ENCODE peak calls at places on chromosomes 5 and 9, in eight cellular contexts. D, I, N, Y, S, L, X and V are unnamed samples.

GRCh38 chr5:160023883-160024635 is 15.1 kb downstream of the TTC1 start:
- DNase-seq in L (no peak), Y (no peak), D (no peak), N (no peak), I (no peak), X (peak), S (no peak), V (no peak)

GRCh38 chr5:163565931-163566608 is 60.7 kb downstream of the MAT2B start:
- DNase-seq in I (no peak), N (peak), D (no peak), L (no peak), Y (peak), X (peak), S (peak), V (no peak)

GRCh38 chr9:89872426-89872912 is 267.7 kb downstream of the GADD45G start:
- DNase-seq in Y (no peak), L (no peak), I (no peak), X (no peak), N (no peak), S (no peak), D (no peak), V (no peak)

GRCh38 chr5:14851067-14851422 is 20.5 kb downstream of the ANKH start:
- DNase-seq in X (no peak), N (no peak), Y (no peak), I (no peak), L (no peak), D (no peak), S (no peak), V (no peak)

GRCh38 chr9:129231022-129231739 is 53.1 kb upstream of the IER5L start:
- DNase-seq in L (no peak), Y (no peak), N (no peak), S (no peak), I (peak), X (no peak), D (no peak), V (peak)

GRCh38 chr9:83384214-83384613 is 154.0 kb downstream of the FRMD3 start:
- DNase-seq in Y (no peak), I (no peak), D (no peak), S (no peak), L (no peak), X (no peak), N (no peak), V (no peak)

GRCh38 chr5:43290726-43291125 is 22.5 kb downstream of the HMGCS1 start:
- DNase-seq in D (no peak), X (peak), Y (no peak), N (peak), I (no peak), S (no peak), L (no peak), V (no peak)

GRCh38 chr5:5699062-5699461 is 276.6 kb downstream of the ICE1 start:
- DNase-seq in D (no peak), S (no peak), Y (no peak), I (no peak), X (no peak), L (peak), N (no peak), V (no peak)

GRCh38 chr5:17024686-17025180 is 88.6 kb upstream of the MYO10 start:
- DNase-seq in L (peak), X (peak), D (no peak), I (no peak), Y (no peak), N (peak), S (peak), V (no peak)

DNA sequence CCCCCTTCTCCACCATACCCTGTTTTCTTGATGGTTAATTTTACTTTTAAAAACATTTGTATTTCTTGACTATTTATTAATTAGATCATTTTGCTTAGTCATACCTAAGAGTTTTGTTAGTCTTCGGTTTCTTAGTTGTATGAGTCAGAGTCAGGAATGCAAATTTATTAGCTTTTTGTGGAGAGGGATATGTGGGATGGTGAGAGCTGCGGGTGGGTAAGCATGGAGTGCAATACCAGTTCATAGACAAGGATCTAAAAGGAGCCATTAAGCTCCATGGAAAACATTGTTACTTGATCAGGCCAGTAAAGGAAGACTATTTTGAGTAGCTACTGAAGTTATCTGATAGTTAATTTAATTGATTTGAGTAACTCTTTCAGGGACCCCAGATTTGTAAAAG is 77.5 kb downstream of the ZSWIM6 start:
- DNase-seq in D (no peak), Y (peak), N (peak), S (peak), L (peak), I (no peak), X (peak), V (no peak)
- H3K4me3 ChIP-seq in D (no peak), Y (no peak), N (peak), S (no peak), L (peak), I (no peak), X (no peak), V (peak)

DNA sequence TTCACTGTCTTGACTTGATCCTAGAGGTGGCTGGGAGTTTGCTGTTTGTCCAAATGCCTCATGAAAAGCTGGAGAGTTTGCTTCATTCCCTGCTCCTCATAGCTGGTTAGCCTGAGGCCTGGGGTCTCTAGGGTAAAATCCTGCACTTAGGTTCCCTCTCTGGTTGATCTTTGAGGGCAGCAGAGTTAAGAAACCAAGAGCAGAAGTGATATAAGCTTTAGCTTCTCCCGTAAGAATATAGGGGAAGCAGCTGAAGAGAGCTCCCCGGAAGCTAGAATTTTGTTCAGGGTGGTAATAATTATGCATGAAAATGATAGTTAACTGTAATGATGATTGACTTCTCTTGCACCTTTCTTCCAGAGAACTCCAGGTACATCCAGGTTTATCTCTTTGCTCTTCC is 1.4 kb downstream of the FAM53C start:
- DNase-seq in L (no peak), I (no peak), D (no peak), S (no peak), Y (no peak), X (no peak), N (no peak), V (no peak)
- H3K4me3 ChIP-seq in L (peak), I (peak), D (peak), S (peak), Y (peak), X (peak), N (peak), V (peak)

DNA sequence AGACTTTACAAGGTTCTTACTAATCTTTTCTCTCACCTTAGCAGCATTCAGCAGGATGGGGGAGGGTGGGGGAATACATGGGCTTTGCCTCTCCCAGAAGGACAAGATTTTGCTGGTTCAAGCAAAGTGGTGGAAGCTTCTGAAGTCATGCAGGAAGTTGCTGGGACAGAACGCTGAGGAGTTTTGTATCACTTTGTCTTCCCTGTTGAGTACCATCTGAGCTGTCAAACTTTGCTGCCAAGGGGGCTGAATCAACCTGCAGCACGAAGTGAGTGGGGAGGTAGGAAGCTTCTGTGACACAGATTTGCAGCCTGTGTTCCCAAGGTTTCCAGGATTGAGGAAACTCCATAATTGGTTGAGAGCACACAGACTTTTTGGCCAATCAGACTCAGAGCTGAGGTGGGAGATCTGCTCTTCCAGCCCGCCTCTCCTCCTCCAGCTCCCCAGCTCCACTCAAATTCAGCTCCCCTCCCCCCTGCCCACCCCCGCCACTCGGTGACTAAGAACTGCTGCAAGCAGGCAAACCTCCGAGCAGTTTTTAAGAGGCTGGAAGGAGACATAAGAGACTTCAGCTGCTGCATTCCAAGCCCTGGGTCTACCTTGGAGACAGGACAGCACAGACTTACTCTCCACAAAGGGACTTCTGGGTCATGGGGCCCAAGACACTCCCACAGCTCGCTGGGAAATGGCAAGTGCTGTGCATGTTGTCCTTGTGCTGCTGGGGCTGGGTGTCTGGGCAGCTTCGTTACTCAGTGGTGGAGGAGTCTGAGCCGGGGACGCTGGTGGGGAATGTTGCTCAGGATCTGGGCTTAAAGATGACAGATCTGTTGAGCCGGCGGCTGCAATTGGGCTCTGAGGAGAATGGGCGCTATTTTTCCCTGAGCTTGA is at the start of gene PCDHGC5:
- DNase-seq in X (peak), Y (peak), S (peak), L (no peak), N (peak), I (no peak), D (no peak), V (no peak)
- H3K4me3 ChIP-seq in X (no peak), Y (peak), S (no peak), L (no peak), N (no peak), I (no peak), D (no peak), V (no peak)

GRCh38 chr9:33850267-33850629 is 33.3 kb downstream of the UBE2R2 start:
- DNase-seq in L (no peak), N (no peak), S (no peak), Y (no peak), D (no peak), I (no peak), X (no peak), V (no peak)

GRCh38 chr9:33850677-33851076 is 33.7 kb downstream of the UBE2R2 start:
- DNase-seq in I (no peak), L (no peak), S (no peak), D (no peak), Y (no peak), N (no peak), X (no peak), V (no peak)

GRCh38 chr9:33852216-33852826 is 35.4 kb downstream of the UBE2R2 start:
- DNase-seq in X (peak), N (peak), Y (peak), L (peak), I (peak), D (peak), S (peak), V (peak)

GRCh38 chr9:33856247-33856646 is 39.3 kb downstream of the UBE2R2 start:
- DNase-seq in N (no peak), S (no peak), X (no peak), Y (no peak), L (no peak), I (no peak), D (no peak), V (no peak)

GRCh38 chr9:33851301-33851700 is 34.3 kb downstream of the UBE2R2 start:
- DNase-seq in Y (no peak), D (no peak), S (no peak), I (no peak), N (peak), L (no peak), X (no peak), V (no peak)
- H3K4me3 ChIP-seq in Y (no peak), D (no peak), S (no peak), I (no peak), N (no peak), L (no peak), X (no peak), V (no peak)

DNA sequence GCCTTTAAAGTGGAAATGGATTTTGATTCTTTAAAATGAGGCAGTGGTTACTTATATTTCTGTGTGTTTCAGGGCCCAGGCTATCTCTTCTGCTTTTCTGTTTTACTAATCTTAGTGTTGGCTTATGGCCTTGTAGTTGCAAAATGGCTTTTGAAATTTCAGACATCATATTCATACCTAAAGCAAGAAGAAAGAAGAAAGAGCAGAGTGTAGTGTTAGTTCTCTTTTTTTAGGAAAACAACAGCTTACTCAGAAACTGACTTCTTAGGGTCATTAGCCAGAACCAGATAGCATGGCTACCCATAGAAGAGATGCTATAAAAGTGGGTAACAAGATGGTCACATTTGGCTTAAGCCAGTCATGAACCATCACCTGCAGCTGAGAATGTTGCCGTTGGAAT is 20.9 kb downstream of the ZBED3 start:
- DNase-seq in N (no peak), D (no peak), L (no peak), S (no peak), Y (peak), I (no peak), X (no peak), V (no peak)
- H3K4me3 ChIP-seq in N (no peak), D (no peak), L (no peak), S (no peak), Y (no peak), I (no peak), X (no peak), V (no peak)